ENCODE peak calls at places on chromosomes 6 and 20, in four cellular contexts. Q, K, Y and A are unnamed samples. For H3K36me3, the result is how much of the 10 kb centered on the place peaks cover.

GRCh38 chr20:41145821-41146620 is 8.7 kb downstream of the PLCG1 start:
- DNase-seq in K (no peak), Y (no peak), Q (no peak), A (no peak)

GRCh38 chr20:3046677-3047462 is 1.0 kb downstream of the MRPS26 start:
- DNase-seq in Q (no peak), K (no peak), Y (peak), A (no peak)

GRCh38 chr20:49636447-49636846 is 68.5 kb upstream of the PTGIS start:
- DNase-seq in K (no peak), Q (no peak), Y (no peak), A (no peak)

GRCh38 chr6:89984926-89985743 is 90.9 kb downstream of the GJA10 start:
- DNase-seq in Q (no peak), Y (peak), K (peak), A (no peak)

GRCh38 chr20:47318596-47319516 is 37.6 kb downstream of the ZMYND8 start:
- DNase-seq in K (no peak), Y (peak), Q (peak), A (no peak)

GRCh38 chr6:164151161-164151728 is 736.7 kb downstream of the QKI start:
- DNase-seq in Y (peak), K (no peak), Q (no peak), A (no peak)

GRCh38 chr20:23260181-23260840 is 90.3 kb upstream of the NXT1 start:
- DNase-seq in Q (no peak), Y (no peak), K (no peak), A (no peak)

GRCh38 chr20:6765469-6766058 is 1.9 kb upstream of the BMP2 start:
- DNase-seq in K (peak), Q (no peak), Y (peak), A (no peak)

GRCh38 chr6:168027521-168027920 is 30.1 kb downstream of the KIF25 start:
- DNase-seq in Q (no peak), K (no peak), Y (no peak), A (no peak)

GRCh38 chr6:25991785-25992412 is 29.3 kb downstream of the TRIM38 start:
- DNase-seq in Y (peak), K (no peak), Q (no peak), A (no peak)

GRCh38 chr20:48606117-48606840 is 221.5 kb downstream of the PREX1 start:
- DNase-seq in K (no peak), Y (no peak), Q (peak), A (no peak)

GRCh38 chr6:107246972-107247615 is 131.8 kb upstream of the BEND3 start:
- DNase-seq in K (no peak), Q (no peak), Y (no peak), A (no peak)

GRCh38 chr20:53330744-53331143 is 262.9 kb downstream of the ZNF217 start:
- DNase-seq in Q (no peak), Y (peak), K (no peak), A (no peak)

GRCh38 chr6:154361476-154361875 is 4.9 kb upstream of the IPCEF1 start:
- DNase-seq in Q (no peak), Y (no peak), K (no peak), A (no peak)

GRCh38 chr6:164296411-164296810 is 881.9 kb downstream of the QKI start:
- DNase-seq in K (no peak), Y (peak), Q (no peak), A (no peak)

GRCh38 chr20:47272893-47273590 is 83.5 kb downstream of the ZMYND8 start:
- DNase-seq in K (no peak), Q (no peak), Y (peak), A (no peak)

DNA sequence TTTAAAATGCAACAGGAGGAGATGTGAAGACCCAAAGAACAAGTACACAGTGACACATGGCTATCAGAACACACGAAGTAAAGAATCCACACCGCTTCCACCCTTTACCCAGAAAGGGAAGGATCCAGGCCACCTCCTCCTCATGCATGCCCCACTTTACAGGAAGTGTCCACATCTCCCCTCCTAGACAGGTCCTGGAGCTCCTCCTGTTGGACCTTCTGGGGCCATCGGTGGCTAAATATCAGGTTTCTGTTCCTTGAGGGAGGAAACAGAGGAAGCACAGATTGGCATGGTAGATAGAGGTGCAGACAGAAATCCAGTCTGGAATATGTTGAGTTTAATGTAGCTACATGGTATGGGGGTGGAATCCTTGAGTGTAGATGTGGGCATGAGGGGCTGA is 10.9 kb downstream of the NINL start:
- DNase-seq in K (no peak), Y (peak), Q (no peak), A (no peak)
- TF ChIP-seq CTCF in K (peak), Y (peak), Q (peak), A (peak)

DNA sequence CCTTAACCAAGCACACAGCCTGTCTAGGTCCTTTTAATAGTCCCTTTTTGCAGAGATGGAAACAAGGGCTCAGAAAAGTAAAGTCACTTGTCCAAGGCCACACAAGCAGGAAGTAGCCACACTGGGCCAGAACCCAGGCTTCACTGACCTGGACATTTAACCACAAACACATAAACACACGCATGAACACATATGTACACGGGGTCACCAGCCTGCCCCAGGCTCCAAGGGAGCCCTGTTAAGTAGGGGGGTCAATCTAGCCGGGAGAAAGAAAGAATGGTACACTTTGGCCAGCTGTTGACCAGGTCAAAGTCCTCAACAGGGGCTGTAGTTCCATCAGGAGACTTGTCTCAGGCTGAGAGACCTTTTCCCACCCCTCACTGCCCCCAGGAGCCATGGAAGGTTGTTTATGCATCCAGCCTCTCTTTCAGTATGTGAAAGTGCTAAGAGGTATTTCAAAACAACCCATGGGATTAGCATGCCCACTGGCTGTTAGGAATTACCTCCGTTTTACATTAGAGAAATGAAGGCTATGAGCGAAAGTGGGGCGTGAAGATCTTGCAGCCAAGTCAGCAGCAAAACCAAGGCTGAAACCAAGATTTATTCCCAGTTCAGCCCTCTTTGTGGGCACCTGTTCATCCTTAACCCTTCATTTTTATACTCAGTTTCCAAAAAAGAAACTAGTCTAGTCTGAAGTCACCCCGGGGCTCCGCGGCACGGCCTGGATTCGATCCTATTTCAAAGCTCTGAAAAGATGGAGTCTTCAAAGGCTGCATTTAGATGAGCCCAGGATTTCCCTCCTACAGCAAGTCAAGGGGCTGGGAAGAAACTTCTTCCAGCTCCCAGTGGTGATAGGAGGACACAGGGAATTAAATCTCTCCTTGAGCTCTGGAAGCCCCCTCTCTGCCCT is 9.8 kb downstream of the SDC4 start:
- DNase-seq in Q (no peak), Y (peak), K (no peak), A (no peak)
- H3K4me3 ChIP-seq in Q (no peak), Y (peak), K (no peak), A (no peak)

GRCh38 chr6:126007795-126008194 is 21.5 kb downstream of the TRMT11 start:
- DNase-seq in Y (no peak), Q (no peak), K (no peak), A (no peak)

DNA sequence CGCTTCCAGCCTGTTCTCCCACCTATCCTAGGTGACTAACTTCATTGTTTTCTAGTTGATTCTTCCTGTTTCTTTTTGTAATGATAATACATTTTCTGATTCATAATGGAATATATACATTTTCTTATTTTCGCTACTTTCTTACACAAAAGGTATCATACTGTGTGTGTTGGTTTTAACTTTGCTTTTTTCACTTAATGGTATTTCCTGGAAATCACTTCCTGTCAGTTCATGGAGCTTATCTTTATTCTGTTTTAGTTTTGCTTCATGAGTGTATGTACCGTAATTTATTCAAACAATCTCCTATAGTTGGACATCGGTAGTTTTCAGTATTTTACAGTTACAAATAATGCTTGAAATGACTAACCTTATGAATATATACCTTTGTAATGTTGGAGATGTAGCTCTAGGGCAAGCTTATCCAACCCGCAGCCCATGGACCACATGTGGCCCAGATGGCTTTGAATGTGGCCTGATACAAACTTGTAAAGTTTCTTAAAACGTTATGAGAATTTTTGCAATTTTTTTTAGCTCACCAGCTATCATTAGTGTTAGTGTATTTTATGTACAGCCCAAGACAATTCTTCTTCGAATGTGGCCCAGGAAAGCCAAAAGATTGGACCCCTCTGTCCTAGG is 16.5 kb downstream of the TRMT11 start:
- DNase-seq in Y (no peak), Q (no peak), K (no peak), A (no peak)
- H3K36me3 ChIP-seq in Y (under half), Q (half or more), K (under half), A (under half)

DNA sequence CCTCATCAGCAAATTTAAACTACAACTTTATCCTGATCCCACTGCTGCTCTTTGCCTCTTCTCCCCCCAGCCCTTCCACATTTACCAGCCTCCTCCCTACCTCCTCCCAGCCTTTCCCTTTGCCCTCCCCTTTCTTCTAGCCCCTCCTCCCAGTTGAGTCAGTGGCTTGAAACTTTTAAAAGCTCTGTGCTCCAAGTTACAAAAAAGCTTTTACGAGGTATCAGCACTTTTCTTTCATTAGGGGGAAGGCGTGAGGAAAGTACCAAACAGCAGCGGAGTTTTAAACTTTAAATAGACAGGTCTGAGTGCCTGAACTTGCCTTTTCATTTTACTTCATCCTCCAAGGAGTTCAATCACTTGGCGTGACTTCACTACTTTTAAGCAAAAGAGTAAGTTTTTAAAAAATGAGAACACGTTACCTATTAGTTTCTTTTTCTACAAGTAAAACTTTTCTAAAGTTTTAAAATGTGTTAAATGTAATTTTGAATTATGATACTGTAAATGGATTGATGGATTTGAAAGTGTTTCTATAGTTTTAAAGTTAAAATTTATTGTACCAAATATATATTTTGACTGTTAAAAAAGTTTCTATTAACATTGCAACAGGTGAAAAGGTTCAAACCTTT is at the start of gene GJA1:
- DNase-seq in Q (no peak), Y (peak), K (peak), A (peak)
- TF ChIP-seq CTCF in Q (no peak), Y (no peak), K (no peak), A (no peak)

GRCh38 chr20:35277127-35277526 is 795 bp downstream of the MMP24OS start:
- DNase-seq in Q (peak), K (no peak), Y (no peak), A (no peak)

GRCh38 chr20:35274172-35275092 is 3.5 kb downstream of the MMP24OS start:
- DNase-seq in Y (no peak), K (no peak), Q (peak), A (no peak)

GRCh38 chr20:35277531-35278395 is at the start of gene MMP24OS:
- DNase-seq in Q (peak), K (peak), Y (peak), A (no peak)

GRCh38 chr20:35275741-35276251 is 2.1 kb downstream of the MMP24OS start:
- DNase-seq in Q (peak), K (no peak), Y (no peak), A (no peak)

GRCh38 chr20:35276408-35276807 is 1.5 kb downstream of the MMP24OS start:
- DNase-seq in Y (no peak), K (no peak), Q (peak), A (no peak)
- H3K4me3 ChIP-seq in Y (peak), K (peak), Q (peak), A (no peak)

GRCh38 chr20:9911519-9911918 is 72.6 kb upstream of the PAK5 start:
- DNase-seq in Q (no peak), K (no peak), Y (no peak), A (no peak)
- H3K36me3 ChIP-seq in Q (under half), K (under half), Y (under half), A (under half)

DNA sequence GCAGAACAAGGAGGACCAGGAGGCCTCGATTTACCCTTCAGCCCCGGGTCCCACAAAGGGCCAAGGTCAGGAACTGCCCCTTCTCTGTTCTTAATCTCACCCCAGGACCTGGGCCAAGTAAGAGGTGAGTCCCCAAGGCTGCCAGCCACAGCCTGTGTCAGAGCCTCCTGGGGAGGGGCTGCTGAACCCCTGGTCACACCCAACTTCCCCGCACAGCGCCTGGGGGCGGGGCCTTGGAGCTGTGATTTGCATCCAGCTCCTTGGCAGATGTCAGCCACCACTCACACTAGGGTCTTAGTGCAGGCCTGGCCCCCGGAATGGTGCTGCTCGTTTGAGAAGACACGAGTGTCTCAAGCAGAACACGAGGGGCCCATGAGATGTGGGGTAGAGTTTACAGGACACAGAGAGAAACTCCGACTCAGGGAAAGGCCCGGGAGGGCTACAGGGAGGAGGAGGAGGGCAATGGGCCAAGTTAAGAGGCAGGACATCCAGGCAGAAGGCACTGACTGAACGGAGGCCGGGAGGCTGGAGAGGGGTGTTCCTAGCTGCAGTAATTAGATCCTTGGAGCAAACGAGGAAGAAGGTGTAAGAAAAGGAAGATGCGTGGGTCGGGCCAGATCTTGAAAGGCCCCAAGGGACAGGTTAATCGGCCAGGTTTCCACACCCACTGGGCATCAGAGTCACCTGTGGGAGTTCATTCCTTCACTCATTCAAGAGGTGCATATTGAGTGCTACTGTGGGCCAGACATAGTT is 26.9 kb downstream of the ZBP1 start:
- DNase-seq in K (no peak), Q (peak), Y (no peak), A (no peak)
- TF ChIP-seq CTCF in K (no peak), Q (no peak), Y (no peak), A (no peak)

GRCh38 chr6:103797738-103798137 is 1062.0 kb downstream of the HACE1 start:
- DNase-seq in Q (no peak), K (no peak), Y (no peak), A (no peak)
- H3K4me3 ChIP-seq in Q (no peak), K (no peak), Y (no peak), A (no peak)